ENCODE peak calls at places on chromosomes 5 and 9, in five cellular contexts. G, E, F, C and V are unnamed samples.

GRCh38 chr9:115240676-115241075 is 122.7 kb upstream of the TNC start:
- DNase-seq in E (no peak), C (no peak), F (no peak), G (no peak), V (no peak)

GRCh38 chr9:15482146-15482545 is 28.6 kb downstream of the PSIP1 start:
- DNase-seq in C (no peak), E (no peak), F (no peak), G (no peak), V (no peak)

GRCh38 chr5:5372511-5372910 is 50.0 kb upstream of the ICE1 start:
- DNase-seq in F (no peak), C (no peak), E (no peak), G (no peak), V (no peak)

GRCh38 chr5:62791059-62791458 is 212.4 kb downstream of the LRRC70 start:
- DNase-seq in G (no peak), E (no peak), F (no peak), C (no peak), V (no peak)

GRCh38 chr5:79613571-79613970 is 1.3 kb downstream of the TENT2 start:
- DNase-seq in E (no peak), F (no peak), C (no peak), G (no peak), V (no peak)

GRCh38 chr5:27007121-27007520 is 31.3 kb downstream of the CDH9 start:
- DNase-seq in C (no peak), F (no peak), G (no peak), E (no peak), V (no peak)

GRCh38 chr9:3746296-3747275 is 220.8 kb upstream of the RFX3 start:
- DNase-seq in G (no peak), E (no peak), C (no peak), F (no peak), V (no peak)

GRCh38 chr9:8903077-8903476 is 1103.5 kb upstream of the DMAC1 start:
- DNase-seq in F (no peak), G (no peak), E (no peak), C (no peak), V (no peak)

GRCh38 chr9:129989740-129990139 is 53.2 kb downstream of the FNBP1 start:
- DNase-seq in C (no peak), E (peak), G (no peak), F (no peak), V (no peak)

GRCh38 chr5:7776442-7776841 is 74.5 kb downstream of the CFAP90 start:
- DNase-seq in G (no peak), C (no peak), F (no peak), E (no peak), V (no peak)

GRCh38 chr9:4508246-4508906 is 18.1 kb downstream of the SLC1A1 start:
- DNase-seq in C (no peak), E (no peak), F (no peak), G (no peak), V (no peak)

GRCh38 chr9:95004452-95005275 is 278.2 kb downstream of the AOPEP start:
- DNase-seq in F (peak), G (peak), C (peak), E (peak), V (peak)

GRCh38 chr9:113657765-113658564 is 194.4 kb downstream of the RGS3 start:
- DNase-seq in F (peak), E (peak), C (peak), G (peak), V (peak)

GRCh38 chr9:133990366-133991210 is 1.5 kb downstream of the VAV2 start:
- DNase-seq in C (no peak), G (peak), F (no peak), E (peak), V (peak)

GRCh38 chr9:123168526-123168925 is 99.9 kb downstream of the STRBP start:
- DNase-seq in C (no peak), F (no peak), G (no peak), E (no peak), V (no peak)

GRCh38 chr5:157952374-157952685 is 93.4 kb upstream of the CLINT1 start:
- DNase-seq in F (no peak), C (no peak), G (no peak), E (no peak), V (no peak)

GRCh38 chr5:159801303-159801702 is 115.0 kb upstream of the ADRA1B start:
- DNase-seq in C (no peak), G (no peak), F (no peak), E (no peak), V (no peak)

GRCh38 chr9:121992571-121993212 is 100.4 kb downstream of the TTLL11 start:
- DNase-seq in F (peak), E (peak), G (peak), C (peak), V (no peak)

GRCh38 chr5:107457138-107457537 is 213.6 kb downstream of the EFNA5 start:
- DNase-seq in E (no peak), C (no peak), F (no peak), G (no peak), V (no peak)

GRCh38 chr5:134131578-134132350 is 17.3 kb downstream of the TCF7 start:
- DNase-seq in G (peak), E (no peak), C (no peak), F (peak), V (no peak)

GRCh38 chr5:54703091-54703490 is 185.5 kb downstream of the SNX18 start:
- DNase-seq in C (peak), E (peak), G (peak), F (peak), V (no peak)

GRCh38 chr9:109401169-109401989 is 80.5 kb upstream of the EPB41L4B start:
- DNase-seq in F (peak), G (no peak), C (no peak), E (no peak), V (peak)

GRCh38 chr5:91499943-91500531 is 116.9 kb upstream of the ARRDC3 start:
- DNase-seq in E (no peak), C (no peak), F (no peak), G (no peak), V (no peak)

GRCh38 chr5:173323799-173324114 is 4.5 kb downstream of the STC2 start:
- DNase-seq in E (no peak), G (no peak), C (no peak), F (no peak), V (no peak)

GRCh38 chr5:153964201-153965101 is 74.3 kb downstream of the FAM114A2 start:
- DNase-seq in G (no peak), F (no peak), C (no peak), E (no peak), V (peak)

GRCh38 chr5:127647361-127647958 is 1.4 kb upstream of the CTXN3 start:
- DNase-seq in F (no peak), C (no peak), E (peak), G (no peak), V (no peak)

GRCh38 chr5:154528005-154528594 is 50.1 kb upstream of the HAND1 start:
- DNase-seq in E (peak), C (no peak), F (no peak), G (no peak), V (no peak)

GRCh38 chr5:6427689-6428088 is 21.0 kb upstream of the UBE2QL1 start:
- DNase-seq in E (no peak), C (no peak), G (no peak), F (no peak), V (no peak)

GRCh38 chr5:79318935-79319614 is 83.1 kb downstream of the JMY start:
- DNase-seq in E (no peak), C (no peak), F (no peak), G (no peak), V (no peak)

GRCh38 chr9:116543731-116544400 is 143.2 kb upstream of the TRIM32 start:
- DNase-seq in F (no peak), C (peak), E (no peak), G (peak), V (no peak)

GRCh38 chr5:118919016-118919415 is 69.3 kb downstream of the DTWD2 start:
- DNase-seq in C (no peak), E (no peak), F (no peak), G (no peak), V (no peak)

GRCh38 chr5:65190328-65191053 is 291.2 kb downstream of the ADAMTS6 start:
- DNase-seq in E (no peak), C (no peak), G (no peak), F (no peak), V (no peak)

GRCh38 chr5:38899936-38900335 is 54.1 kb downstream of the OSMR start:
- DNase-seq in E (no peak), G (no peak), C (no peak), F (no peak), V (no peak)

GRCh38 chr9:100351508-100351907 is 1.2 kb downstream of the TEX10 start:
- DNase-seq in F (no peak), G (no peak), C (no peak), E (no peak), V (no peak)

GRCh38 chr5:124868661-124869060 is 122.2 kb upstream of the ZNF608 start:
- DNase-seq in G (no peak), C (no peak), E (no peak), F (no peak), V (no peak)

GRCh38 chr9:35285731-35286130 is 123.9 kb downstream of the UNC13B start:
- DNase-seq in G (no peak), C (no peak), E (no peak), F (no peak), V (no peak)

GRCh38 chr9:84679571-84679970 is 10.0 kb downstream of the NTRK2 start:
- DNase-seq in G (no peak), E (no peak), C (no peak), F (no peak), V (no peak)

GRCh38 chr9:127105805-127106492 is 16.5 kb downstream of the ANGPTL2 start:
- DNase-seq in F (no peak), E (no peak), C (no peak), G (peak), V (no peak)

GRCh38 chr9:137077010-137077747 is at the start of gene UAP1L1:
- DNase-seq in F (peak), C (peak), G (peak), E (peak), V (peak)
- TF ChIP-seq POLR2A in F (no peak), C (peak), G (no peak), E (no peak), V (peak)

GRCh38 chr5:36826694-36827093 is 49.9 kb upstream of the NIPBL start:
- DNase-seq in E (no peak), F (no peak), G (no peak), C (no peak), V (no peak)
- TF ChIP-seq POLR2A in E (no peak), F (no peak), G (no peak), C (no peak), V (no peak)

DNA sequence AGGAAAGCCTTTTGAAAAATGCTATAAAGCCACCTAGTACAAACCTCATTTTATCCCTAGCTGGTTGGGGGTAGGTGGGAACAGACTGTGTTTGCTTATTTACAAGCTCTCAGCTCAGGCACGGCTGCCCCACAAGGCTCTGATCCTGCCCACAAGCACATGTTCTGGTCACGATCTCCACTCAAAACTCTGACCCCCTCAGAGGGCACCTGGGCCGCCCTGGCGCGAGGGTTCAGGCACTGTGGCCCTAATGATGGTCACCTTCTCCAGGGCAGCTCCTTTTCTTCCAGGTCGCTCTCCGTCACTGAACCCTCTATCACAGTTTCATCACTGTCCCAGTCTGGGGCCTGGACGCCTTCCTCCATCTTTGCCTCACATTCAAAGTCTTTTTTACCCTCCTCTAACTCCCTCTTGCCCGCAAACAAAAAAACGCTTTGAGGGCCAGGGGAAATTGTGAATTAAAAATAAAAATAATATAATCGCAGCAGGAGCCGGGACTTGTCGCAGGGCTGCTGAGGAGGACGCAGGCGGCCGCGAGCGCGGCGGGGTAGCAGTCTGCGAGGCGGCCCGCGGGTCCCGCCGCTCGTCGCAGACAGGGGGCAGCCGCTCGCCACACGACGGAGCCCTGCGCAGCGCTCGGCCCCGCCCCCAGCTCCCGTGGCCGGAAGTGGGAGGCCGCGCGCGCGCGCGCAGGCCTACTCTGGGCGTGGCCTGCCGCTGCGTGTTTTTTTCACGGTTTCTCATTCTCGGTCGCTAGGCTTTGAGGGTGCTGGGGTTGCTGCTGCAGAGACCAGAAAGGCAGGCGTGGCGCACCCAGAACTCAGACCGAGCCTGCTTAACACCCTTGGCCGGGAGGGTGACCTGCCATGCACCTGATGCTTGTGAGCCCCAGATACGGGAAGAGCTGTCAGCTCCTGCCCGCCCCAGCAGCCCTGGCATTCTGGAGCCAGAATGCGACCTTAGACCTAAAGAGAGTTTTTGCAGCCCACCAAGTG is at the start of gene ANKRD31:
- DNase-seq in G (peak), E (peak), F (peak), C (peak), V (peak)
- TF ChIP-seq POLR2A in G (no peak), E (peak), F (no peak), C (no peak), V (peak)

GRCh38 chr9:14322211-14323082 is 8.5 kb upstream of the NFIB start:
- DNase-seq in G (peak), F (peak), C (peak), E (peak), V (peak)
- TF ChIP-seq POLR2A in G (no peak), F (peak), C (peak), E (no peak), V (no peak)

GRCh38 chr5:138933522-138934290 is 58.6 kb upstream of the LRRTM2 start:
- DNase-seq in F (no peak), E (no peak), C (no peak), G (no peak), V (peak)

GRCh38 chr5:138936225-138936967 is 61.3 kb upstream of the LRRTM2 start:
- DNase-seq in F (no peak), G (no peak), E (no peak), C (no peak), V (peak)

GRCh38 chr5:138936968-138937345 is 61.8 kb upstream of the LRRTM2 start:
- DNase-seq in G (no peak), C (no peak), F (no peak), E (no peak), V (no peak)

GRCh38 chr5:138934971-138935370 is 59.8 kb upstream of the LRRTM2 start:
- DNase-seq in G (no peak), E (no peak), C (no peak), F (no peak), V (peak)

DNA sequence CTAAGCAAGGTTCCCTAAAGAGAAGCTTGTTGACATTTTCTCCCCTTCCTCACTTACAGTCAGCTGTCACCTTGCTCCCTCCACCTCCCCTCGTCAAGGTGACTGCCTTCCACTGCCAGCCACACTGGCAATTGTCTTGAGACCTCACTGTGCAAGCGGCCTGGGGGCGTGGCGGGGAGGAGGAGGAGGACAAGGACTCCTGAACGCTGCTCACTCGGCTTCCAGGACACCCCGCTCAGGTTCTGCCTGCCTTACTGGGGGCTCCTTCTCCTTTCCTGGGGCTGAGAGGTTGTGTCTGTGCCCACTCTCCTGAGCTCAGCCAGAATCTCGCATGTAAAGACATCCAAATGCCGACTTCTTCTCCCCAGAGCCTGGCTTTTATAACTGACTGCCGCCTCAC is 60.3 kb upstream of the LRRTM2 start:
- DNase-seq in G (no peak), E (no peak), C (no peak), F (no peak), V (peak)
- TF ChIP-seq POLR2A in G (no peak), E (no peak), C (no peak), F (no peak), V (no peak)